ENCODE peak calls at places on chromosome 2, in ten cellular contexts. B is aorta; Q is CD8-positive, alpha-beta T cell; X is GM12864; C is cardiac fibroblast; F is NB4; V is LNCaP clone FGC; U is SK-N-SH; N is skeletal muscle cell; H is pancreas. O is an unnamed sample.

GRCh38 chr2:210167227-210167626 is 4.0 kb downstream of the KANSL1L start:
- DNase-seq in C (peak; percentile 8), H (no peak), Q (no peak), U (no peak), B (no peak), X (no peak), F (no peak), V (no peak), N (no peak), O (no peak)

GRCh38 chr2:160387558-160388262 is 105.9 kb downstream of the RBMS1 start:
- DNase-seq in B (peak; percentile 83), C (peak; percentile 98), F (no peak), V (no peak), H (no peak), X (no peak), Q (no peak), N (peak; percentile 98), U (no peak), O (peak; percentile 61)

GRCh38 chr2:62897187-62897827 is 153.3 kb upstream of the OTX1 start:
- DNase-seq in U (no peak), B (no peak), X (no peak), N (no peak), V (no peak), F (no peak), H (no peak), C (no peak), Q (no peak), O (peak; percentile 28)

GRCh38 chr2:177273456-177273855 is 8.9 kb upstream of the NFE2L2 start:
- DNase-seq in U (no peak), X (no peak), F (no peak), N (no peak), B (no peak), C (peak; percentile 43), V (no peak), H (no peak), Q (no peak), O (no peak)

GRCh38 chr2:135960598-135961551 is 24.6 kb downstream of the DARS1 start:
- DNase-seq in F (no peak), Q (no peak), N (no peak), V (no peak), C (peak; percentile 67), B (no peak), U (peak; percentile 33), H (no peak), X (no peak), O (no peak)

GRCh38 chr2:27209621-27210401 is 2.0 kb upstream of the ATRAID start:
- DNase-seq in U (no peak), X (no peak), H (no peak), C (peak; percentile 30), B (no peak), F (peak; percentile 22), V (peak; percentile 34), Q (no peak), N (peak; percentile 62), O (peak; percentile 13)

GRCh38 chr2:10120938-10121574 is 1.5 kb upstream of the RRM2 start:
- DNase-seq in H (no peak), N (no peak), C (no peak), F (peak; percentile 49), U (no peak), B (no peak), V (no peak), Q (no peak), X (no peak), O (peak; percentile 36)

GRCh38 chr2:183937220-183937619 is 661.1 kb upstream of the ZNF804A start:
- DNase-seq in Q (no peak), B (no peak), H (no peak), F (no peak), U (no peak), N (no peak), C (no peak), V (no peak), X (no peak), O (no peak)

GRCh38 chr2:237488295-237488694 is 1.2 kb downstream of the MLPH start:
- DNase-seq in F (no peak), B (no peak), V (no peak), X (no peak), N (no peak), U (no peak), H (peak; percentile 49), Q (no peak), C (no peak), O (no peak)
- H3K4me3 ChIP-seq in F (no peak overlapping the region), B (no peak overlapping the region), V (peak overlapping the region; percentile 88), X (no peak overlapping the region), N (peak overlapping the region; percentile 79), U (no peak overlapping the region), H (no peak overlapping the region), Q (no peak overlapping the region), C (no peak overlapping the region), O (no peak overlapping the region)

GRCh38 chr2:31334311-31335026 is 80.1 kb downstream of the XDH start:
- DNase-seq in Q (no peak), F (no peak), H (no peak), U (no peak), X (no peak), C (no peak), B (no peak), V (peak; percentile 21), N (no peak), O (peak; percentile 28)

GRCh38 chr2:31331156-31331555 is 83.4 kb downstream of the XDH start:
- DNase-seq in F (peak; percentile 34), V (no peak), U (no peak), Q (no peak), X (no peak), C (no peak), H (no peak), N (no peak), B (no peak), O (no peak)

GRCh38 chr2:31332521-31332920 is 82.0 kb downstream of the XDH start:
- DNase-seq in Q (no peak), N (no peak), C (no peak), X (no peak), H (no peak), V (no peak), U (no peak), B (no peak), F (no peak), O (no peak)

GRCh38 chr2:31333527-31334183 is 80.9 kb downstream of the XDH start:
- DNase-seq in V (peak; percentile 54), C (peak; percentile 85), U (peak; percentile 82), F (peak; percentile 81), N (no peak), B (peak; percentile 84), H (peak; percentile 89), Q (peak; percentile 72), X (peak; percentile 44), O (peak; percentile 88)

DNA sequence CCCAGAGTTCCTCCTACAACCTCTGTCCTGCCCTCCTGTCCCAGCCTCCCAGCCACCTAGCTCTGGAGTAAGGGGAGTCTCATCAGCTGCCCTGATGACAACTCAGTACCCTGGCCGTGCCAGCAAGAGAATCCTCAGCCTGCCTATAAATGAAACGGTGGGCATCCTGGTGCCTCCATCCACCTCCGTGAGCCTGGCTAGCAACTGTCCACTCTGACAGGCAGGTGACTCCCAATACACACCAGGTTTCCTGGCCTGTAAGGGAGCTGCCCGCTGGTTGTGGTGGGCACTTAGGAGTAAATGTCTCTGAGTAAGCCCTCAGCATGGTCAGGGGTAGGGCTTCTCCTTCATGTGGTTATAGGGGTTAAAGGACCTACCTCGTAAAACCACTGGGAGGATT is 81.5 kb downstream of the XDH start:
- DNase-seq in F (no peak), U (no peak), X (no peak), V (no peak), Q (no peak), B (no peak), C (no peak), N (no peak), H (no peak), O (no peak)
- H3K4me3 ChIP-seq in F (no peak overlapping the region), U (no peak overlapping the region), X (no peak overlapping the region), V (no peak overlapping the region), Q (no peak overlapping the region), B (no peak overlapping the region), C (no peak overlapping the region), N (no peak overlapping the region), H (no peak overlapping the region), O (no peak overlapping the region)

DNA sequence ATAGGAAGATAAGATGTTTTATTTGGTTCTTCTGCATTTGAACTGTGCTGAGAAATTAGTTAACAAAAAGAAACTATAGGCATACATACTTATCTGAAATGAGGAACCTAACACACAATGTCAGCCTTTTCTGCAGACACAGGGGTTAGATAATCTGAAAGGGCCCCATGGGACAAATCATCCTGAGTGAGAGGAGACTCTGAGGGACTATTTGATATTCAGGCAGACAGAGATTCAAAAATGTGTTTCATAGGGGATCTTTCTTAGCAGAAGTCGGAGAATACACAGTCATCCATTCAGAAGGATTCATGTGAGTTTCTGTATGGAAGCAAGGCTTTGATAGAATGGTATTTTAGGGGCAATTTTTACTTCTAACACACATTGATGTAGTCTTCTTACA is 79.1 kb downstream of the NCKAP5 start:
- DNase-seq in Q (no peak), X (no peak), V (no peak), N (no peak), B (no peak), H (no peak), U (no peak), C (no peak), F (peak; percentile 18), O (no peak)
- H3K4me3 ChIP-seq in Q (no peak overlapping the region), X (no peak overlapping the region), V (no peak overlapping the region), N (no peak overlapping the region), B (no peak overlapping the region), H (no peak overlapping the region), U (no peak overlapping the region), C (no peak overlapping the region), F (no peak overlapping the region), O (no peak overlapping the region)

GRCh38 chr2:5690718-5691658 is 1.2 kb upstream of the SOX11 start:
- DNase-seq in H (no peak), U (peak; percentile 92), F (no peak), V (no peak), Q (no peak), B (no peak), C (peak; percentile 23), N (no peak), X (no peak), O (no peak)

GRCh38 chr2:5692561-5693287 is 540 bp downstream of the SOX11 start:
- DNase-seq in V (no peak), X (no peak), H (peak; percentile 58), N (no peak), F (no peak), U (peak; percentile 68), Q (no peak), B (no peak), C (peak; percentile 14), O (no peak)

GRCh38 chr2:5693288-5694015 is 1.3 kb downstream of the SOX11 start:
- DNase-seq in X (no peak), U (peak; percentile 69), B (no peak), V (no peak), N (no peak), H (peak; percentile 60), F (no peak), Q (no peak), C (no peak), O (no peak)

GRCh38 chr2:5690231-5690630 is 2.0 kb upstream of the SOX11 start:
- DNase-seq in Q (no peak), V (no peak), B (no peak), F (no peak), U (no peak), X (no peak), H (no peak), C (no peak), N (no peak), O (no peak)

DNA sequence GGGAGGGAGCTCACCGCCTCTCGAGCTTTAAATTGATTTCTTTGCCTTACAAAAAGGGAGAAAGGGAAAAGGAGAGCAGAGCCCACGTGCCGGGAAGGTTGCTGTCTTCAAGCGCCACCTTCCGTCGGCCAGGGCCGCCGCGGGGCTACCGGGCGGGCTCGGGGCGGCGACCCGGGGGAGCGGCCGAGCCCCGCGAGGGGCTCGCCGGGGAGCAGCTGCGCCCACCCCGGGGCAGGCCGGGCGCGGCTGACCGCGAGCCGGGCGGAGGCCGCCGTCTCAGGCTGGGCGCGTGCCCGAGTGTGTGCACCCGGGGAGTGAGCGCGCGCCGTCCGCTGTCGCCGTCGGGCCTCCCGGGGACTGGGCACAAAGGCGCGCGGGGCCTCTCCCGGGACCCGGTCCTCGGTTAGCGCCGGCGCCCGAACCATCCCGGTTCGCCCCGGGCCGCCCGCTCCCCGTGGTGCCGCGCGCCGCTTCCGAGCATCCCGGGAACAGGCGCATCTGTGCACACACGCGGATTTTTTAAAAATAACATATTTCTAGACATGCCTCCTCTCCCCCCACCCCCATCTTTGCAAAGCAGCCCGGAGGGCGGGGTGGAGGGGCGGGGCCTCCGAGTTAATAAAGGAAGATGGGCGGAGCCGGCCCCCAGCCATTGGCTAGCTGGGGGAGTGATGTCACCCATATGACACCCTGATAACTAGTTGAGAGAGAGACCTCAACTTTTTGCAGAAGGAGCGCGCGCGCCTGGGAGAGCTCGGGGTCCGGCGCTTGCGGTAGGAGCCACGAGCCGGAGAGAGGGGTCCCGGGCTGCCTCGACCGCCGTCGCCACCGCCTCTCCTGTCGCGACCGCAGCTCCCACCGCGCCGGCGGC is at the start of gene SOX11:
- DNase-seq in N (peak; percentile 80), X (no peak), B (no peak), H (no peak), V (peak; percentile 33), C (peak; percentile 70), F (no peak), U (peak; percentile 99), Q (no peak), O (peak; percentile 37)
- H3K4me3 ChIP-seq in N (peak within 1 kb of the TSS; percentile 77), X (no peak within 1 kb of the TSS), B (no peak within 1 kb of the TSS), H (peak within 1 kb of the TSS; percentile 35), V (peak within 1 kb of the TSS; percentile 43), C (peak within 1 kb of the TSS; percentile 42), F (no peak within 1 kb of the TSS), U (peak within 1 kb of the TSS; percentile 91), Q (no peak within 1 kb of the TSS), O (peak within 1 kb of the TSS; percentile 54)